ENCODE peak calls at places on chromosomes 5 and 9, in seven cellular contexts. H is fibroblast of pulmonary artery, D is AG09309, X is endothelial cell, A is epithelial cell of esophagus, S is PC-3, G is GM06990. Y is an unnamed sample.

GRCh38 chr9:95463145-95464060 is 53.4 kb downstream of the PTCH1 start:
- DNase-seq in H (no peak), A (no peak), X (no peak), D (no peak), S (no peak), G (no peak), Y (no peak)

GRCh38 chr5:42502613-42503470 is 79.6 kb downstream of the GHR start:
- DNase-seq in D (no peak), G (no peak), X (no peak), A (peak; percentile 75), S (peak; percentile 30), H (peak; percentile 22), Y (no peak)

GRCh38 chr9:121837113-121838010 is 185.9 kb downstream of the DAB2IP start:
- DNase-seq in D (no peak), A (no peak), G (no peak), S (no peak), H (peak; percentile 46), X (no peak), Y (no peak)

GRCh38 chr5:14413331-14413750 is 168.3 kb upstream of the OTULINL start:
- DNase-seq in A (no peak), H (no peak), S (no peak), G (no peak), D (no peak), X (no peak), Y (no peak)

GRCh38 chr5:151105561-151105960 is 24.7 kb upstream of the TNIP1 start:
- DNase-seq in S (no peak), D (no peak), G (no peak), H (no peak), X (no peak), A (no peak), Y (no peak)

GRCh38 chr5:65986050-65986451 is 59.7 kb downstream of the ERBIN start:
- DNase-seq in D (no peak), H (peak; percentile 42), G (no peak), S (peak; percentile 43), X (no peak), A (peak; percentile 22), Y (no peak)

GRCh38 chr5:88503065-88503394 is 234.4 kb upstream of the TMEM161B start:
- DNase-seq in D (no peak), A (no peak), S (no peak), G (no peak), X (no peak), H (no peak), Y (peak; percentile 15)

GRCh38 chr5:133232435-133232834 is 180.6 kb downstream of the HSPA4 start:
- DNase-seq in X (no peak), G (no peak), S (no peak), D (no peak), H (no peak), A (no peak), Y (no peak)

GRCh38 chr9:125649315-125649714 is 57.7 kb downstream of the MAPKAP1 start:
- DNase-seq in A (peak; percentile 94), D (no peak), G (no peak), S (peak; percentile 85), X (no peak), H (peak; percentile 82), Y (peak; percentile 75)

GRCh38 chr5:177612215-177612673 is 12.3 kb downstream of the B4GALT7 start:
- DNase-seq in G (no peak), X (no peak), H (no peak), S (no peak), D (no peak), A (no peak), Y (no peak)

GRCh38 chr5:149172261-149172660 is 31.0 kb downstream of the ABLIM3 start:
- DNase-seq in H (peak; percentile 49), D (peak; percentile 28), G (no peak), A (peak; percentile 63), X (no peak), S (peak; percentile 97), Y (peak; percentile 10)

GRCh38 chr9:40927260-40927631 is 201.2 kb downstream of the FOXD4L6 start:
- DNase-seq in A (no peak), G (no peak), D (no peak), S (no peak), H (no peak), X (no peak), Y (no peak)

GRCh38 chr5:43523662-43524072 is 8.7 kb upstream of the C5orf34 start:
- DNase-seq in X (no peak), H (no peak), S (no peak), G (no peak), D (no peak), A (no peak), Y (no peak)

GRCh38 chr5:160467555-160468418 is 46.1 kb downstream of the PTTG1 start:
- DNase-seq in D (no peak), X (peak; percentile 47), A (peak; percentile 81), H (peak; percentile 84), G (peak; percentile 95), S (peak; percentile 81), Y (peak; percentile 97)

GRCh38 chr5:150223474-150223873 is 33.6 kb downstream of the SLC6A7 start:
- DNase-seq in D (no peak), G (no peak), S (no peak), H (no peak), X (no peak), A (no peak), Y (no peak)

GRCh38 chr9:103397868-103398600 is 402.9 kb downstream of the CYLC2 start:
- DNase-seq in S (peak; percentile 45), H (peak; percentile 61), G (no peak), A (peak; percentile 85), D (no peak), X (no peak), Y (peak; percentile 55)

GRCh38 chr9:34328500-34328982 is 527 bp downstream of the KIF24 start:
- DNase-seq in A (peak; percentile 28), X (no peak), S (peak; percentile 29), G (no peak), H (peak; percentile 26), D (no peak), Y (peak; percentile 76)

GRCh38 chr5:147522435-147522834 is 12.6 kb upstream of the DPYSL3 start:
- DNase-seq in H (peak; percentile 33), A (peak; percentile 83), G (no peak), D (no peak), S (peak; percentile 53), X (no peak), Y (no peak)

GRCh38 chr9:77176106-77176505 is 1.2 kb upstream of the VPS13A start:
- DNase-seq in D (no peak), X (no peak), H (no peak), A (no peak), G (no peak), S (no peak), Y (no peak)

GRCh38 chr5:80254767-80255424 is 952 bp downstream of the SERINC5 start:
- DNase-seq in G (no peak), D (no peak), X (no peak), H (peak; percentile 24), A (peak; percentile 87), S (peak; percentile 10), Y (peak; percentile 45)

GRCh38 chr5:172870261-172870806 is 36.3 kb downstream of the ERGIC1 start:
- DNase-seq in S (peak; percentile 91), G (no peak), A (peak; percentile 95), H (peak; percentile 93), D (peak; percentile 60), X (no peak), Y (no peak)

GRCh38 chr9:79257671-79258410 is 313.9 kb upstream of the TLE4 start:
- DNase-seq in D (no peak), X (no peak), G (no peak), S (no peak), H (no peak), A (no peak), Y (peak; percentile 1)

GRCh38 chr5:14416709-14417108 is 164.9 kb upstream of the OTULINL start:
- DNase-seq in S (no peak), X (no peak), A (no peak), D (no peak), H (no peak), G (no peak), Y (no peak)

GRCh38 chr9:69145148-69145547 is 28.9 kb upstream of the TJP2 start:
- DNase-seq in A (no peak), G (no peak), S (no peak), D (no peak), H (no peak), X (no peak), Y (no peak)

GRCh38 chr5:172643392-172643871 is 2.4 kb downstream of the NEURL1B start:
- DNase-seq in S (no peak), D (no peak), H (no peak), A (no peak), G (no peak), X (no peak), Y (no peak)

GRCh38 chr9:95626885-95627558 is 110.3 kb upstream of the PTCH1 start:
- DNase-seq in G (no peak), X (no peak), A (no peak), D (no peak), H (no peak), S (no peak), Y (peak; percentile 11)

GRCh38 chr5:82408033-82408432 is 129.9 kb upstream of the RPS23 start:
- DNase-seq in G (no peak), A (no peak), X (no peak), S (no peak), H (no peak), D (no peak), Y (no peak)

GRCh38 chr9:98517710-98518109 is 191.0 kb downstream of the GABBR2 start:
- DNase-seq in H (no peak), D (no peak), S (no peak), X (no peak), G (no peak), A (no peak), Y (no peak)

GRCh38 chr9:131543141-131543540 is 2.2 kb upstream of the PRRT1B start:
- DNase-seq in A (no peak), S (no peak), D (no peak), G (no peak), H (no peak), X (no peak), Y (no peak)

DNA sequence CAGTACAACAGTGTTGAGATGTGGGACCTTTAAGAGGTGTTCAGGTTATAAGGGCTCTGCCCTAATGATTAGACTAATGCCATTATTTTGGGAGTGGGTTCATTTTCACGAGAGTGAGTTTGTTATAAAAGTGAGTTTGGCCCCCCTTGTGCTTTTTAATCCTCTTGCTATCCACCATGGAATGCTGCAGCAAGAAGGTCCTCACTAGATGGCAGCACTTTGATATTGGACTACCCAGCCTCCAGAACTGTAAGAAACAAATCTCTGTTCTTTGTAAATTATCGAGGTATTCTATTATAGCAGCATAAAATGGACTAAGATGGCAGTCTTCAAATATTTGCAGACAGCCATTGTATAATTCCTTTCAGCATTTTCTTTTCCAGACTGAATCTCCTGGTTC is 212.4 kb downstream of the LRRC70 start:
- DNase-seq in D (no peak), G (no peak), A (peak; percentile 12), S (no peak), X (no peak), H (peak; percentile 52), Y (peak; percentile 23)
- TF ChIP-seq CTCF in D (peak; percentile 19), G (peak; percentile 39), A (peak; percentile 24), S (peak; percentile 47), X (no peak), H (peak; percentile 52), Y (peak; percentile 30)

GRCh38 chr9:84419203-84419602 is 78.6 kb upstream of the SLC28A3 start:
- DNase-seq in D (no peak), H (peak; percentile 35), G (no peak), X (no peak), S (no peak), A (no peak), Y (peak; percentile 57)
- TF ChIP-seq CTCF in D (peak; percentile 3), H (peak; percentile 26), G (peak; percentile 16), X (no peak), S (peak; percentile 40), A (no peak), Y (peak; percentile 35)

GRCh38 chr5:180790020-180790419 is 12.6 kb downstream of the MGAT1 start:
- DNase-seq in D (no peak), H (no peak), S (peak; percentile 23), G (no peak), A (no peak), X (peak; percentile 60), Y (peak; percentile 58)
- TF ChIP-seq CTCF in D (no peak), H (no peak), S (peak; percentile 59), G (peak; percentile 26), A (no peak), X (no peak), Y (peak; percentile 34)

GRCh38 chr9:3977388-3977787 is 322.5 kb downstream of the GLIS3 start:
- DNase-seq in D (no peak), G (no peak), A (no peak), H (no peak), X (no peak), S (no peak), Y (no peak)
- TF ChIP-seq CTCF in D (no peak), G (no peak), A (no peak), H (no peak), X (no peak), S (no peak), Y (no peak)